ENCODE peak calls at places on chromosomes 7 and 10, in five cellular contexts. M is dorsolateral prefrontal cortex, V is T1000, C is neural crest cell, R is left ventricle myocardium superior. S is an unnamed sample.

GRCh38 chr10:126315471-126316177 is 72.7 kb downstream of the ADAM12 start:
- DNase-seq in M (no peak), V (no peak), C (no peak), R (no peak), S (peak)

GRCh38 chr10:21364196-21365114 is 161.0 kb downstream of the SKIDA1 start:
- DNase-seq in M (no peak), V (peak), C (peak), R (peak), S (peak)

GRCh38 chr10:101843032-101843991 is at the start of gene KCNIP2:
- DNase-seq in M (no peak), V (no peak), C (peak), R (peak), S (peak)

GRCh38 chr7:116249969-116250553 is 39.7 kb downstream of the TES start:
- DNase-seq in M (no peak), V (no peak), C (no peak), R (no peak), S (peak)

GRCh38 chr7:25995216-25995615 is 156.8 kb upstream of the NFE2L3 start:
- DNase-seq in M (no peak), V (no peak), C (no peak), R (no peak), S (no peak)

GRCh38 chr10:97407211-97407951 is 6.2 kb upstream of the RRP12 start:
- DNase-seq in M (no peak), V (peak), C (peak), R (peak), S (peak)

GRCh38 chr7:98266840-98267239 is 14.6 kb upstream of the BRI3 start:
- DNase-seq in M (no peak), V (no peak), C (no peak), R (no peak), S (peak)

GRCh38 chr10:132408823-132409666 is 12.0 kb downstream of the PWWP2B start:
- DNase-seq in M (no peak), V (no peak), C (no peak), R (no peak), S (no peak)

GRCh38 chr10:132335189-132336063 is 3.4 kb downstream of the LRRC27 start:
- DNase-seq in M (no peak), V (no peak), C (no peak), R (no peak), S (no peak)

GRCh38 chr7:68684246-68684850 is 913.9 kb upstream of the AUTS2 start:
- DNase-seq in M (peak), V (peak), C (peak), R (no peak), S (no peak)

GRCh38 chr10:81917666-81918065 is 42.7 kb downstream of the NRG3 start:
- DNase-seq in M (no peak), V (no peak), C (no peak), R (no peak), S (no peak)

GRCh38 chr10:132264966-132265877 is 42.5 kb downstream of the STK32C start:
- DNase-seq in M (no peak), V (no peak), C (no peak), R (peak), S (peak)

GRCh38 chr10:126042354-126042753 is 146.0 kb downstream of the FANK1 start:
- DNase-seq in M (no peak), V (no peak), C (no peak), R (no peak), S (no peak)

GRCh38 chr7:913736-914520 is 37.6 kb downstream of the GET4 start:
- DNase-seq in M (peak), V (no peak), C (no peak), R (peak), S (no peak)

GRCh38 chr10:45144666-45145065 is 143.9 kb downstream of the ZNF22 start:
- DNase-seq in M (no peak), V (no peak), C (no peak), R (no peak), S (no peak)

GRCh38 chr7:13016036-13016581 is 328.7 kb downstream of the ARL4A start:
- DNase-seq in M (no peak), V (no peak), C (no peak), R (no peak), S (no peak)

S was measured in AG20443.